ENCODE peak calls at places on chromosomes 6 and 20, in five cellular contexts. Q, C, I, P and L are unnamed samples.

GRCh38 chr20:1945134-1945618 is 48.7 kb downstream of the PDYN start:
- DNase-seq in C (peak), P (no peak), Q (peak), I (no peak), L (no peak)

GRCh38 chr20:3045042-3045815 is 623 bp upstream of the MRPS26 start:
- DNase-seq in P (peak), Q (no peak), I (peak), C (no peak), L (peak)

GRCh38 chr6:7106215-7106751 is 1.5 kb upstream of the RREB1 start:
- DNase-seq in Q (no peak), I (no peak), P (no peak), C (no peak), L (no peak)

GRCh38 chr6:704037-704436 is 11.1 kb upstream of the EXOC2 start:
- DNase-seq in I (no peak), P (no peak), C (no peak), Q (no peak), L (no peak)

GRCh38 chr20:6053064-6053775 is 640 bp downstream of the LRRN4 start:
- DNase-seq in P (no peak), Q (no peak), C (no peak), I (no peak), L (no peak)

GRCh38 chr6:110876170-110876773 is 1.7 kb downstream of the AMD1 start:
- DNase-seq in Q (peak), P (peak), I (peak), C (peak), L (peak)

GRCh38 chr6:168314948-168315347 is 4.6 kb downstream of the DACT2 start:
- DNase-seq in I (no peak), Q (no peak), P (no peak), C (peak), L (no peak)

GRCh38 chr6:149840345-149841075 is 23.6 kb downstream of the LRP11 start:
- DNase-seq in Q (peak), I (peak), P (peak), C (peak), L (peak)

GRCh38 chr6:54598787-54599309 is 247.7 kb upstream of the FAM83B start:
- DNase-seq in I (no peak), P (no peak), C (peak), Q (no peak), L (no peak)

GRCh38 chr6:157323114-157323923 is at the start of gene TMEM242:
- DNase-seq in C (peak), Q (peak), P (peak), I (peak), L (no peak)

GRCh38 chr20:58459058-58459743 is 56.0 kb downstream of the APCDD1L start:
- DNase-seq in I (no peak), P (no peak), Q (no peak), C (no peak), L (no peak)

GRCh38 chr20:48038703-48039102 is 253.4 kb upstream of the SULF2 start:
- DNase-seq in Q (no peak), P (no peak), C (no peak), I (no peak), L (no peak)

GRCh38 chr20:57167971-57168693 is 98.3 kb downstream of the BMP7 start:
- DNase-seq in I (no peak), Q (no peak), P (no peak), C (no peak), L (no peak)

GRCh38 chr6:154805288-154805911 is 72.2 kb downstream of the SCAF8 start:
- DNase-seq in P (no peak), C (peak), I (no peak), Q (no peak), L (peak)

GRCh38 chr20:10919549-10920140 is 245.8 kb upstream of the JAG1 start:
- DNase-seq in C (peak), Q (no peak), P (no peak), I (no peak), L (no peak)

GRCh38 chr20:25280051-25280573 is 32.2 kb downstream of the PYGB start:
- DNase-seq in C (no peak), P (peak), I (no peak), Q (no peak), L (peak)

GRCh38 chr6:68533339-68533795 is 101.7 kb upstream of the ADGRB3 start:
- DNase-seq in Q (no peak), I (no peak), C (no peak), P (no peak), L (no peak)

GRCh38 chr6:148509789-148510581 is 167.3 kb downstream of the SASH1 start:
- DNase-seq in Q (no peak), C (peak), P (no peak), I (no peak), L (no peak)